ENCODE peak calls at places on chromosomes 16 and 17, in six cellular contexts. B is lower leg skin, Y is NCI-H1092 treated with DMSO at 0.1 percent for 48 hours, H is lower lobe of right lung, J is KBM-7, K is heart left ventricle. X is an unnamed sample.

GRCh38 chr16:88784074-88784855 is 755 bp downstream of the PIEZO1 start:
- DNase-seq in B (peak), Y (no peak), H (peak), J (peak), K (peak), X (peak)

GRCh38 chr17:27355419-27355818 is 61.5 kb downstream of the WSB1 start:
- DNase-seq in B (no peak), Y (no peak), H (no peak), J (no peak), K (no peak), X (no peak)

GRCh38 chr16:46743232-46743719 is 4.9 kb downstream of the MYLK3 start:
- DNase-seq in B (peak), Y (no peak), H (no peak), J (peak), K (peak), X (peak)

GRCh38 chr17:32445976-32446375 is 1.7 kb downstream of the PSMD11 start:
- DNase-seq in B (no peak), Y (no peak), H (no peak), J (no peak), K (no peak), X (no peak)

GRCh38 chr16:12559714-12560113 is 244.0 kb downstream of the CPPED1 start:
- DNase-seq in B (no peak), Y (no peak), H (no peak), J (no peak), K (no peak), X (no peak)

GRCh38 chr17:42548070-42548837 is 4.5 kb upstream of the HSD17B1 start:
- DNase-seq in B (no peak), Y (peak), H (peak), J (no peak), K (no peak), X (peak)

GRCh38 chr16:25279491-25279890 is 21.8 kb upstream of the ZKSCAN2 start:
- DNase-seq in B (no peak), Y (no peak), H (no peak), J (no peak), K (no peak), X (no peak)

GRCh38 chr17:61238455-61238933 is 161.1 kb upstream of the TBX2 start:
- DNase-seq in B (no peak), Y (no peak), H (no peak), J (no peak), K (no peak), X (no peak)

GRCh38 chr17:59830007-59830630 is 62.6 kb downstream of the TUBD1 start:
- DNase-seq in B (peak), Y (no peak), H (no peak), J (peak), K (no peak), X (no peak)

GRCh38 chr17:38922538-38923291 is 2.7 kb upstream of the LASP1NB start:
- DNase-seq in B (peak), Y (peak), H (no peak), J (no peak), K (peak), X (peak)

GRCh38 chr16:80591071-80591935 is 50.5 kb downstream of the DYNLRB2 start:
- DNase-seq in B (no peak), Y (no peak), H (no peak), J (peak), K (no peak), X (no peak)

GRCh38 chr16:21656795-21657768 is 4.7 kb upstream of the IGSF6 start:
- DNase-seq in B (no peak), Y (peak), H (no peak), J (peak), K (no peak), X (no peak)

GRCh38 chr17:38540514-38540913 is 65.2 kb downstream of the SRCIN1 start:
- DNase-seq in B (no peak), Y (no peak), H (no peak), J (no peak), K (no peak), X (no peak)

GRCh38 chr17:77206557-77206956 is 65.8 kb downstream of the SEC14L1 start:
- DNase-seq in B (no peak), Y (no peak), H (no peak), J (peak), K (no peak), X (no peak)

X was measured in upper lobe of right lung.